ENCODE peak calls at places on chromosomes 12 and 14, in four cellular contexts. H is HCT116, I is MM.1S, N is PC-3. M is an unnamed sample. For H3K9me2, the result is how much of the 10 kb centered on the place peaks cover.

GRCh38 chr12:24791622-24792021 is 157.3 kb downstream of the BCAT1 start:
- DNase-seq in H (no peak), I (no peak), N (no peak), M (no peak)

GRCh38 chr12:41486718-41487117 is 298.6 kb downstream of the PDZRN4 start:
- DNase-seq in H (no peak), I (no peak), N (peak), M (peak)

GRCh38 chr14:51394804-51395203 is 154.8 kb downstream of the TMX1 start:
- DNase-seq in H (no peak), I (no peak), N (peak), M (no peak)

GRCh38 chr12:50112456-50113218 is 601 bp downstream of the COX14 start:
- DNase-seq in H (no peak), I (peak), N (peak), M (no peak)

GRCh38 chr14:24366664-24367505 is 1.1 kb upstream of the NFATC4 start:
- DNase-seq in H (peak), I (peak), N (peak), M (peak)

GRCh38 chr12:120015313-120015712 is 26.3 kb downstream of the BICDL1 start:
- DNase-seq in H (no peak), I (no peak), N (no peak), M (no peak)

GRCh38 chr12:3882896-3883564 is 9.8 kb upstream of the PARP11 start:
- DNase-seq in H (peak), I (peak), N (peak), M (peak)

GRCh38 chr12:108196921-108197320 is 67.8 kb downstream of the WSCD2 start:
- DNase-seq in H (no peak), I (no peak), N (no peak), M (no peak)

GRCh38 chr12:130634866-130635265 is 81.2 kb downstream of the RIMBP2 start:
- DNase-seq in H (no peak), I (no peak), N (no peak), M (no peak)

GRCh38 chr14:101476931-101477553 is 84.3 kb upstream of the DIO3 start:
- DNase-seq in H (peak), I (no peak), N (peak), M (no peak)

GRCh38 chr12:108581311-108582227 is 16.3 kb downstream of the TMEM119 start:
- DNase-seq in H (no peak), I (no peak), N (no peak), M (no peak)

GRCh38 chr14:104223101-104223809 is 84.9 kb downstream of the KIF26A start:
- DNase-seq in H (no peak), I (no peak), N (no peak), M (no peak)

GRCh38 chr12:75623631-75624118 is 112.3 kb upstream of the KRR1 start:
- DNase-seq in H (peak), I (no peak), N (peak), M (peak)

GRCh38 chr12:113463746-113464743 is 7.6 kb downstream of the LHX5 start:
- DNase-seq in H (no peak), I (no peak), N (peak), M (peak)

GRCh38 chr14:69260246-69260978 is 454 bp downstream of the GALNT16 start:
- DNase-seq in H (no peak), I (no peak), N (no peak), M (peak)

GRCh38 chr14:102769049-102769327 is 8.3 kb upstream of the TRAF3 start:
- DNase-seq in H (no peak), I (no peak), N (no peak), M (no peak)

GRCh38 chr14:92637228-92637627 is 111.2 kb downstream of the LGMN start:
- DNase-seq in H (no peak), I (no peak), N (no peak), M (no peak)

GRCh38 chr12:70243510-70244331 is 488 bp downstream of the CNOT2 start:
- DNase-seq in H (peak), I (peak), N (peak), M (peak)

GRCh38 chr14:64811676-64812075 is 68.0 kb downstream of the SPTB start:
- DNase-seq in H (no peak), I (no peak), N (peak), M (no peak)

GRCh38 chr14:90717916-90718315 is 98.3 kb downstream of the TTC7B start:
- DNase-seq in H (no peak), I (no peak), N (no peak), M (no peak)

GRCh38 chr14:77067632-77068514 is 30.2 kb upstream of the CIPC start:
- DNase-seq in H (peak), I (peak), N (peak), M (peak)

GRCh38 chr12:46788247-46788887 is 37.4 kb downstream of the SLC38A4 start:
- DNase-seq in H (no peak), I (peak), N (no peak), M (no peak)

GRCh38 chr12:99915251-99916082 is 69.3 kb downstream of the ANKS1B start:
- DNase-seq in H (no peak), I (no peak), N (peak), M (peak)

GRCh38 chr14:105330491-105330895 is 15.9 kb downstream of the PACS2 start:
- DNase-seq in H (no peak), I (no peak), N (peak), M (peak)

GRCh38 chr12:120955232-120955631 is 23.1 kb upstream of the HNF1A start:
- DNase-seq in H (peak), I (no peak), N (peak), M (no peak)

GRCh38 chr12:53550595-53550994 is 43.3 kb upstream of the NPFF start:
- DNase-seq in H (no peak), I (no peak), N (peak), M (peak)

GRCh38 chr12:119020377-119021360 is 39.3 kb downstream of the SRRM4 start:
- DNase-seq in H (peak), I (no peak), N (peak), M (peak)

GRCh38 chr12:56326533-56326932 is 7.3 kb downstream of the PAN2 start:
- DNase-seq in H (no peak), I (no peak), N (peak), M (no peak)

GRCh38 chr14:54253195-54253947 is 143.4 kb upstream of the CDKN3 start:
- DNase-seq in H (peak), I (no peak), N (peak), M (peak)

GRCh38 chr12:94805749-94806148 is 155.4 kb upstream of the TMCC3 start:
- DNase-seq in H (no peak), I (no peak), N (no peak), M (peak)

GRCh38 chr12:111405856-111406473 is at the start of gene SH2B3:
- DNase-seq in H (no peak), I (no peak), N (peak), M (peak)

GRCh38 chr12:64625243-64626077 is 15.2 kb downstream of the RASSF3 start:
- DNase-seq in H (peak), I (no peak), N (peak), M (peak)

GRCh38 chr12:112418248-112418595 is 525 bp upstream of the PTPN11 start:
- DNase-seq in H (no peak), I (peak), N (no peak), M (peak)

GRCh38 chr12:2737656-2738241 is 57.0 kb upstream of the FKBP4 start:
- DNase-seq in H (no peak), I (no peak), N (no peak), M (no peak)

GRCh38 chr14:22319526-22320352 is 269.3 kb downstream of the DAD1 start:
- DNase-seq in H (peak), I (peak), N (peak), M (peak)

GRCh38 chr12:19489168-19489567 is 49.9 kb downstream of the AEBP2 start:
- DNase-seq in H (no peak), I (no peak), N (no peak), M (no peak)

GRCh38 chr12:104290855-104291254 is 12.7 kb upstream of the EID3 start:
- DNase-seq in H (no peak), I (no peak), N (peak), M (no peak)

GRCh38 chr12:101857043-101857558 is 20.3 kb upstream of the DRAM1 start:
- DNase-seq in H (no peak), I (no peak), N (peak), M (peak)

GRCh38 chr14:92315050-92315785 is 7.7 kb upstream of the SLC24A4 start:
- DNase-seq in H (no peak), I (no peak), N (no peak), M (no peak)

GRCh38 chr12:57700317-57700716 is 6.4 kb downstream of the OS9 start:
- DNase-seq in H (no peak), I (no peak), N (no peak), M (no peak)

GRCh38 chr12:57697076-57697475 is 3.1 kb downstream of the OS9 start:
- DNase-seq in H (no peak), I (no peak), N (no peak), M (no peak)

GRCh38 chr12:57695770-57696432 is 2.0 kb downstream of the OS9 start:
- DNase-seq in H (no peak), I (no peak), N (no peak), M (no peak)

GRCh38 chr12:57694459-57695019 is 607 bp downstream of the OS9 start:
- DNase-seq in H (no peak), I (no peak), N (peak), M (peak)

GRCh38 chr12:57698414-57698813 is 4.5 kb downstream of the OS9 start:
- DNase-seq in H (no peak), I (no peak), N (no peak), M (no peak)
- TF ChIP-seq EZH2 in H (no peak), I (no peak), N (no peak), M (no peak)

DNA sequence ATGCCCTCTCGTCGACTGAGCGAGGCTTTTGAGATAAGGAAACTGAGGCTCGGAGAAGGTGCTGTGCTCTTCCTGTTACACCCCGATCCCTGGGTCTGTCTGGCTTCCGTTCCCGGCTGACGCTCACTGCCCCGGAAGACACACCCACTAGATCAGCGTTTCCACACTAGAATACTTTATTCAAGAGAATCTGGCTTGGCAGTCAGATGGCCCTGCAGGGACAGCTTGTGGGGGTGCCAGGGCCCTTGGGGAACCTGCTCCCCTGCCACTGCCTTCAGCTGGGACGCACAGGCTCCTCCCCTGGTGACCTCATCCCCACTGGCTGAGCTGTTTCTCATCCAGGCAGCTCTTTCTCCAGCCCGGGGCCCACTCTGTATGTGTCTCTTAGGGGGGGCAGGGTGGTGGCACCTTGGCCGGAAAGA is 13.7 kb downstream of the PGF start:
- DNase-seq in H (no peak), I (no peak), N (no peak), M (peak)
- H3K9ac ChIP-seq in H (no peak), I (peak), N (no peak), M (no peak)

GRCh38 chr14:98458702-98459101 is 813.3 kb downstream of the BCL11B start:
- DNase-seq in H (no peak), I (no peak), N (no peak), M (no peak)
- H3K9me2 ChIP-seq in H (under half), I (under half), N (under half), M (under half)

GRCh38 chr12:132172619-132173018 is 28.4 kb downstream of the NOC4L start:
- DNase-seq in H (no peak), I (no peak), N (no peak), M (no peak)
- TF ChIP-seq EZH2 in H (no peak), I (no peak), N (no peak), M (no peak)

GRCh38 chr14:73236752-73237218 is 521 bp upstream of the PAPLN start:
- DNase-seq in H (no peak), I (no peak), N (no peak), M (no peak)

GRCh38 chr14:73237786-73238261 is 518 bp downstream of the PAPLN start:
- DNase-seq in H (no peak), I (no peak), N (no peak), M (peak)

GRCh38 chr14:73238262-73238852 is 1.1 kb downstream of the PAPLN start:
- DNase-seq in H (peak), I (no peak), N (peak), M (peak)

GRCh38 chr14:73236157-73236556 is 1.1 kb upstream of the PAPLN start:
- DNase-seq in H (no peak), I (no peak), N (no peak), M (no peak)

DNA sequence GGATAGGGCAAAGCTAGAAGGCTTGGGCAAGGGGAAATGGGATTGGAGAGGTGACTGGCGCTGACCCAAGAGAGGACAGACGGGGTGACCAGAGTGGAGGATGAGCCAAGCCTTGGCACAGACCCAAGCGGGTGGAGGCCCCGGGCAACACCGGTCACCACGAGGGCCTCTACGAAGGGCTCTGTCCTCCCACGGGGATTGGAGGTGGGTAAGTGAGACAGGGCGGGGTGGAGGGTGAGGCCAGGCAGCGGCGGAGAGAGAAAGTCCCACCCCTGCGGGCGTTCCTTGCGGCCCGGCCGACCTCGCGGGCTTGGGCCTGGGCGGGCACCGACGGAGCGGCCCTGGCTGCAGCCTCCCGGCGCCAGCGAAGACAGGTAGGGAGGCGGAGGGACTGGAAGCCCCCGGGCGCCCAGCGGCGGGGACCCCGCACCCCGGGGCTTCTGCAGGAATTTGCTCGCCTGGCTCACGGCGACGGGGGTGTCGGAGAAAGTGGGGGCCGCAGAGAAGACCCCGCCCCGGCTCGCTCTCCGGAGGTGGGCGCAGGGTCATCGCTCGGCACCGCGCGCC is at the start of gene PAPLN:
- DNase-seq in H (peak), I (no peak), N (peak), M (peak)
- H3K9ac ChIP-seq in H (peak), I (no peak), N (no peak), M (no peak)

DNA sequence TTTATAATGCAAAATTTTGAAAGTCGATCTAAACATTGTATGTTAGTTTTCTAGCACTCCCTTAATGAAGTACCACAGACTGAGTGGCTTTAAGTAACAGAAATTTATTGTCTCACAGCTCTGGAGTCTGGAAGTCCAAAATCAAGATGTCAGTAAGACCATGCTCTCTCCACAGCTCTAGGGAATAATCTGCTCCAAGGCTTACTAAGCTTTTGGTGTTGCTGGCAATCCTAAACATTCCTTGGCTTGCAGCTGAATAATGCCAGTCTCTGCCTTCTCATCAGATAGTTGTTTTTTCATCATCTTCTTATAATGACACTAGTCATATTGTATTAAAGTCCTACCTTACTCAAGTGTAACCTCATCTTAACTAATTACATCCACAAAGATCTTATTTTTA is 102.2 kb downstream of the RASSF9 start:
- DNase-seq in H (no peak), I (no peak), N (no peak), M (peak)
- H3K9me2 ChIP-seq in H (under half), I (under half), N (under half), M (under half)

GRCh38 chr12:132189378-132190011 is 45.2 kb downstream of the NOC4L start:
- DNase-seq in H (peak), I (no peak), N (peak), M (peak)

GRCh38 chr12:132191715-132192553 is 47.7 kb downstream of the NOC4L start:
- DNase-seq in H (no peak), I (no peak), N (no peak), M (no peak)

GRCh38 chr12:132190834-132191500 is 46.7 kb downstream of the NOC4L start:
- DNase-seq in H (no peak), I (no peak), N (no peak), M (no peak)

GRCh38 chr12:132188451-132189298 is 44.4 kb downstream of the NOC4L start:
- DNase-seq in H (no peak), I (no peak), N (no peak), M (no peak)

DNA sequence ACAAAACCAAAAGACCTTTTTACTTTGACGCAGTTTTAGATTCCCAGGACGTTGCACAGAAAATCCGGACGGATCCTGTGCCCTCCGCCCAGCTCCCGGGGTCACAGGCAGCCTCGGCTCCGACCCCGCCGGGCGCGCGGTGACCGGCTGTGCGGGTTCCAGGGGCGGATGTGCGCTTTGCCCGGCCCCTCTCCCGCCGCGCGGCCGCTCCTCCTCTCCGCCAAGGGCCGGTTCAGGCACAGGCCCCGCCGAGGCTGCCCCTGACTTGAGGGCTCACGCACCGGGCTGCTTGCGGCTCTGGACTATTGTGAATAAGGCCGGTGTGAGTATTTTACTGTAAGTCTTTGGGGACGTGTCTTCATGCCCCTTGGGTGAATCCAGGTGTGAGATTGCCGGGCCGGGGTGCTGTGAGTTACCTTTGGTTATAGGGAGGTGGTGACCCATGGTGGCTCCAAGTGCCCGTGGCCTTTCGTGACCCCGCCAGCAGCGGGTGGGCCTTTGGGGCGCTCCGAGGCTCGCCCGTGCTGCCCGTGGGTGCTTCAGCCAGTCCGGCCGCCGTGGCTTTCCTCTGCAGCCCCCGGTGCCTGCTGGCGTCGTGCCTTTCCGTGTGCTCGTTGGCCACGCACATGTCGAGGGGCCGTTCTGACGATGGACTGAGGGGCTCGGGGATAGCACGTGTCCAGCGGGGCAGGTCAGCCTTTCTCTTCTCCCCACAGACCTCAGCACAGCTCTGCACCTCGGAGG is 45.9 kb downstream of the NOC4L start:
- DNase-seq in H (no peak), I (no peak), N (no peak), M (peak)
- TF ChIP-seq EZH2 in H (no peak), I (no peak), N (no peak), M (no peak)

GRCh38 chr14:80979951-80980350 is 24.5 kb downstream of the TSHR start:
- DNase-seq in H (no peak), I (no peak), N (no peak), M (no peak)
- H3K9ac ChIP-seq in H (no peak), I (no peak), N (no peak), M (no peak)

GRCh38 chr12:45217846-45218245 is 2.0 kb downstream of the ANO6 start:
- DNase-seq in H (no peak), I (peak), N (no peak), M (peak)
- H3K9me2 ChIP-seq in H (under half), I (under half), N (under half), M (under half)

GRCh38 chr14:60651936-60652673 is 2.8 kb upstream of the SIX1 start:
- DNase-seq in H (no peak), I (no peak), N (no peak), M (peak)
- TF ChIP-seq EZH2 in H (no peak), I (no peak), N (no peak), M (peak)